ENCODE peak calls at places on chromosome 14, in six cellular contexts. D is HepG2, A is K562, R is A549, N is SK-N-SH, I is GM12878. U is an unnamed sample.
A peak's percentile ranks its signal among the peaks of the same experiment; 100 is the strongest.

GRCh38 chr14:75268638-75269550 is 9.7 kb upstream of the FOS start:
- DNase-seq in D (no peak), N (no peak), R (no peak), A (no peak), I (no peak), U (no peak)

GRCh38 chr14:30108975-30109700 is 181.5 kb upstream of the PRKD1 start:
- DNase-seq in A (no peak), N (no peak), R (no peak), I (no peak), D (no peak), U (peak; percentile 80)

GRCh38 chr14:77140937-77141591 is 527 bp downstream of the ZDHHC22 start:
- DNase-seq in N (peak; percentile 94), I (no peak), R (peak; percentile 49), D (no peak), A (no peak), U (peak; percentile 18)

GRCh38 chr14:21267886-21268611 is 1.2 kb downstream of the HNRNPC start:
- DNase-seq in A (no peak), N (no peak), D (no peak), I (no peak), R (no peak), U (peak; percentile 49)

GRCh38 chr14:77989441-77989891 is 180.7 kb upstream of the NRXN3 start:
- DNase-seq in A (no peak), I (no peak), D (no peak), N (no peak), R (no peak), U (no peak)

GRCh38 chr14:38250316-38250715 is 5.6 kb downstream of the CLEC14A start:
- DNase-seq in A (no peak), N (no peak), R (no peak), I (no peak), D (no peak), U (peak; percentile 24)

GRCh38 chr14:92702441-92702918 is 45.9 kb downstream of the LGMN start:
- DNase-seq in D (no peak), R (no peak), N (no peak), I (peak; percentile 43), A (no peak), U (no peak)

GRCh38 chr14:33914676-33915516 is 36.0 kb downstream of the EGLN3 start:
- DNase-seq in I (no peak), R (peak; percentile 76), N (no peak), A (peak; percentile 64), D (no peak), U (peak; percentile 14)

GRCh38 chr14:54665938-54666337 is 99.0 kb downstream of the SAMD4A start:
- DNase-seq in I (peak; percentile 9), D (no peak), A (no peak), N (no peak), R (no peak), U (no peak)

GRCh38 chr14:88323520-88324199 is 591 bp upstream of the KCNK10 start:
- DNase-seq in I (no peak), R (no peak), D (no peak), A (no peak), N (peak; percentile 82), U (peak; percentile 1)

GRCh38 chr14:72366619-72367018 is 434.4 kb downstream of the RGS6 start:
- DNase-seq in A (no peak), I (no peak), N (no peak), D (no peak), R (no peak), U (no peak)

GRCh38 chr14:37903561-37904191 is 304.0 kb upstream of the SSTR1 start:
- DNase-seq in A (peak; percentile 19), R (peak; percentile 53), D (peak; percentile 75), I (no peak), N (peak; percentile 4), U (peak; percentile 59)

GRCh38 chr14:64720190-64720589 is 16.0 kb downstream of the PLEKHG3 start:
- DNase-seq in D (peak; percentile 67), R (peak; percentile 92), A (no peak), N (no peak), I (no peak), U (peak; percentile 83)

GRCh38 chr14:94748667-94749347 is 21.1 kb downstream of the GSC start:
- DNase-seq in A (peak; percentile 16), I (no peak), D (peak; percentile 21), R (peak; percentile 62), N (peak; percentile 53), U (no peak)

GRCh38 chr14:64702493-64703392 is 1.5 kb upstream of the PLEKHG3 start:
- DNase-seq in D (no peak), I (no peak), R (no peak), A (no peak), N (no peak), U (no peak)

GRCh38 chr14:104752735-104753527 is at the start of gene SIVA1:
- DNase-seq in D (peak; percentile 97), N (peak; percentile 99), R (peak; percentile 100), A (peak; percentile 99), I (peak; percentile 98), U (peak; percentile 99)

GRCh38 chr14:24851406-24851805 is 198.5 kb downstream of the STXBP6 start:
- DNase-seq in N (no peak), R (no peak), A (no peak), D (no peak), I (no peak), U (no peak)

GRCh38 chr14:29630566-29631160 is 297.0 kb downstream of the PRKD1 start:
- DNase-seq in I (no peak), A (no peak), D (no peak), N (no peak), R (no peak), U (peak; percentile 23)

DNA sequence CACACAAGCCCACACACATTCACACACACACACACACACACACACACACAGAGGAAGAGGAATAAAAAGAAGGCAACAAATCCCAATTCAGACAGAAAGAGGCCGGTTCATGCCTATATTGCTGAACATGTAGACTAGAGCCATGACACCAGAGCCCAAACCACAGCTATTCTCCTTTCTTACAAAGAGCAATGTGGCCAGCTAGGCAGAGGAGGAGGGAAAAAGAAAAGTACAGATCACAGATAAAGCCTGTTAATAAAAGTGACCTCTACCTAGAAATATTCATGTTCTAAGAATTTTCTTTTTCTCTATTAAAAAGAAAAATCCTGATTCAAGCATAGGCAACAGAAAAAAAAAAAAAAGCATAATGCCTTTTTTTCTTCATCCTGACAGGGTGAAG is 405.0 kb upstream of the FLRT2 start:
- DNase-seq in N (no peak), I (no peak), D (no peak), A (no peak), R (no peak), U (no peak)
- TF ChIP-seq USF2 in N (no peak), I (no peak), D (no peak), A (no peak), R (no peak), U (no peak)

GRCh38 chr14:68779761-68780323 is 13.0 kb downstream of the ZFP36L1 start:
- DNase-seq in N (no peak), R (peak; percentile 76), I (no peak), D (peak; percentile 96), A (peak; percentile 47), U (peak; percentile 91)
- TF ChIP-seq SMC3 in N (no peak), R (no peak), I (no peak), D (no peak), A (no peak), U (no peak)

DNA sequence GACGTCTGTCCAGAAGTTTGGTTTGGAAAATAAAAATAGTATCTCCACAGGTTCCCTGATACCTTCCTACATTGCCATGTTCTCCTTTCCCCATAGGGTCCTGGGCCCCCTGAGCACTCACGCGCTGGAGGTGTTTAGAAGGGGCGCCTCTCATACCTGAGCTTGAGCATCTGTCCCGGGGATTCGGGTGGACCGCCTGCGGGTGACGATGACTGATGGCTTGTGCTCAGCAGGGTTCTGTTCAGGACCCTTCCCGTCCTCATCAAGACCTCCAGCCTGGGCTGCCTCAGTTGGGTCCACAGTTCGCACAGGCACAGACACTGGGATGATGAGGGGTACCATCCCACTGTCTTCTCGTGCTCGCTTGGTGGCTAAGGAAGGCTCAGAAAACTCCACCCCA is 22.7 kb upstream of the PNMA1 start:
- DNase-seq in R (no peak), A (no peak), D (no peak), I (no peak), N (no peak), U (no peak)
- TF ChIP-seq USF2 in R (no peak), A (no peak), D (no peak), I (no peak), N (no peak), U (no peak)

GRCh38 chr14:100056964-100057817 is 8.0 kb upstream of the EVL start:
- DNase-seq in A (peak; percentile 33), D (no peak), I (no peak), R (peak; percentile 23), N (no peak), U (peak; percentile 43)
- TF ChIP-seq SMC3 in A (no peak), D (no peak), I (peak; percentile 68), R (no peak), N (no peak), U (peak; percentile 30)

GRCh38 chr14:89342049-89342448 is 75.0 kb downstream of the FOXN3 start:
- DNase-seq in N (no peak), A (no peak), D (no peak), R (no peak), I (no peak), U (no peak)

GRCh38 chr14:89340782-89341181 is 76.3 kb downstream of the FOXN3 start:
- DNase-seq in I (no peak), D (no peak), A (no peak), N (no peak), R (no peak), U (no peak)

GRCh38 chr14:89339579-89339978 is 77.5 kb downstream of the FOXN3 start:
- DNase-seq in A (no peak), N (no peak), I (no peak), R (no peak), D (no peak), U (no peak)

GRCh38 chr14:89339158-89339557 is 77.9 kb downstream of the FOXN3 start:
- DNase-seq in A (no peak), I (no peak), D (no peak), N (no peak), R (no peak), U (no peak)

GRCh38 chr14:89340200-89340667 is 76.8 kb downstream of the FOXN3 start:
- DNase-seq in A (no peak), I (no peak), R (no peak), N (no peak), D (peak; percentile 76), U (peak; percentile 75)
- TF ChIP-seq USF2 in A (no peak), I (no peak), R (no peak), N (no peak), D (no peak), U (no peak)

DNA sequence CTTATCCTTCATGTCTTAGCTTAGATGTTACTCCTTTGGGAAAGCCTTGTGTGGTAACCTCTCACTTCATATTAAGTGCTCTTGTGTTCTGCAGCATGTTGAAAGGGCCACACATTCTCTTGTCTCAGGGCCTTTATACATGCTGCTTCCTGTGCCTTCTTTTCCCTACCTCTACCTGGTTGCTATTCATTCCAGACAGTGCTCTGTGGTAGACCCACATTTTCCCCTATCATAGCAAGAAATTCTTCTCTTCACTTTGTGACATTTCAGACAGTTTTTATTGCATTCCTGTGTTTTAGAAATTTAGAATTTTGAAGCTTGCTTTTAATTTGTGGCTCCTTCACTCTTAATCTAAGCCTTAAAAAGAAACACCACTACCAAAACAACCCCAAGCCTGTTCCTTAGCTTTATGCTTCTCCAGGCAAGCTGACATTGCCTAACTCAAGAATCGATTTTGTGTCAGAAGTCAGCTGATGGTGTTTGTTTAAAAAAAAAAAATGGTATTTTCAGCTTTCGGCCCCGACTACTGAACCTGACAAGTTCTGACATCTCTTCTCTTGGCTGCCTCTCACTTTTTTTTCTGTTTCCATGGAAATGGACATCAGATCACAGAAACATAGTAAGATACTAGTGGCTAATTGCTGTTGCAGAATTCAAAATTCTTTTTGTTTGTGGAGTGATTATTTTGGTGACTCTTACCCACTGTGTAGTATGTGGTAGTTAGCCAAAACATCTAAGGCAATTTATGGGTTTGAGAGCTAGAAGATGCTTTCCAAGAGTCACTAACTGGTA is 156.3 kb downstream of the NUBPL start:
- DNase-seq in A (no peak), N (no peak), D (peak; percentile 84), I (no peak), R (no peak), U (no peak)
- TF ChIP-seq SMC3 in A (no peak), N (no peak), D (peak; percentile 59), I (no peak), R (no peak), U (no peak)